ENCODE peak calls at places on chromosomes 5 and 9, in ten cellular contexts. One of them, this sample, is unnamed. For H3K4me1, the result is how much of the 10 kb centered on the place peaks cover.

GRCh38 chr9:136055715-136056545 is 39.2 kb downstream of the NACC2 start:
- DNase-seq in heart left ventricle: peak
- DNase-seq in sigmoid colon: peak
- DNase-seq in naive thymus-derived CD4-positive, alpha-beta T cell: no peak
- DNase-seq in CD4-positive, CD25-positive, alpha-beta regulatory T cell: peak
- DNase-seq in GM23248: no peak
- DNase-seq in left lung: no peak
- DNase-seq in fibroblast of lung: no peak
- DNase-seq in neuronal stem cell: no peak
- DNase-seq in stomach: no peak
- DNase-seq in this sample: no peak

GRCh38 chr5:66554211-66554610 is 42.0 kb upstream of the MAST4 start:
- DNase-seq in left lung: no peak
- DNase-seq in neuronal stem cell: no peak
- DNase-seq in stomach: no peak
- DNase-seq in sigmoid colon: no peak
- DNase-seq in naive thymus-derived CD4-positive, alpha-beta T cell: no peak
- DNase-seq in GM23248: peak
- DNase-seq in fibroblast of lung: peak
- DNase-seq in heart left ventricle: no peak
- DNase-seq in CD4-positive, CD25-positive, alpha-beta regulatory T cell: no peak
- DNase-seq in this sample: no peak

GRCh38 chr5:116654890-116655289 is 80.3 kb upstream of the SEMA6A start:
- DNase-seq in sigmoid colon: no peak
- DNase-seq in left lung: no peak
- DNase-seq in fibroblast of lung: no peak
- DNase-seq in heart left ventricle: no peak
- DNase-seq in naive thymus-derived CD4-positive, alpha-beta T cell: no peak
- DNase-seq in neuronal stem cell: no peak
- DNase-seq in GM23248: no peak
- DNase-seq in CD4-positive, CD25-positive, alpha-beta regulatory T cell: no peak
- DNase-seq in stomach: no peak
- DNase-seq in this sample: no peak

GRCh38 chr5:39948867-39949468 is 524.2 kb upstream of the DAB2 start:
- DNase-seq in GM23248: peak
- DNase-seq in stomach: peak
- DNase-seq in left lung: no peak
- DNase-seq in sigmoid colon: peak
- DNase-seq in heart left ventricle: no peak
- DNase-seq in neuronal stem cell: peak
- DNase-seq in CD4-positive, CD25-positive, alpha-beta regulatory T cell: peak
- DNase-seq in naive thymus-derived CD4-positive, alpha-beta T cell: peak
- DNase-seq in fibroblast of lung: peak
- DNase-seq in this sample: peak

GRCh38 chr5:127011151-127011550 is 19.2 kb downstream of the MARCHF3 start:
- DNase-seq in left lung: no peak
- DNase-seq in sigmoid colon: no peak
- DNase-seq in CD4-positive, CD25-positive, alpha-beta regulatory T cell: no peak
- DNase-seq in GM23248: peak
- DNase-seq in stomach: no peak
- DNase-seq in fibroblast of lung: peak
- DNase-seq in heart left ventricle: no peak
- DNase-seq in neuronal stem cell: no peak
- DNase-seq in naive thymus-derived CD4-positive, alpha-beta T cell: no peak
- DNase-seq in this sample: no peak

GRCh38 chr5:54329731-54330709 is 19.6 kb upstream of the ARL15 start:
- DNase-seq in CD4-positive, CD25-positive, alpha-beta regulatory T cell: no peak
- DNase-seq in stomach: peak
- DNase-seq in heart left ventricle: no peak
- DNase-seq in GM23248: peak
- DNase-seq in sigmoid colon: no peak
- DNase-seq in naive thymus-derived CD4-positive, alpha-beta T cell: no peak
- DNase-seq in neuronal stem cell: no peak
- DNase-seq in left lung: no peak
- DNase-seq in fibroblast of lung: peak
- DNase-seq in this sample: no peak

GRCh38 chr5:97194366-97194765 is 11.3 kb upstream of the RIOK2 start:
- DNase-seq in left lung: no peak
- DNase-seq in CD4-positive, CD25-positive, alpha-beta regulatory T cell: peak
- DNase-seq in naive thymus-derived CD4-positive, alpha-beta T cell: no peak
- DNase-seq in fibroblast of lung: no peak
- DNase-seq in heart left ventricle: no peak
- DNase-seq in stomach: no peak
- DNase-seq in neuronal stem cell: no peak
- DNase-seq in sigmoid colon: no peak
- DNase-seq in GM23248: no peak
- DNase-seq in this sample: no peak

GRCh38 chr9:249025-249424 is 34.4 kb downstream of the DOCK8 start:
- DNase-seq in CD4-positive, CD25-positive, alpha-beta regulatory T cell: no peak
- DNase-seq in neuronal stem cell: no peak
- DNase-seq in GM23248: no peak
- DNase-seq in stomach: no peak
- DNase-seq in fibroblast of lung: no peak
- DNase-seq in sigmoid colon: no peak
- DNase-seq in left lung: no peak
- DNase-seq in heart left ventricle: no peak
- DNase-seq in naive thymus-derived CD4-positive, alpha-beta T cell: no peak
- DNase-seq in this sample: peak

GRCh38 chr5:16616536-16617271 is at the start of gene RETREG1:
- DNase-seq in naive thymus-derived CD4-positive, alpha-beta T cell: peak
- DNase-seq in heart left ventricle: peak
- DNase-seq in GM23248: peak
- DNase-seq in CD4-positive, CD25-positive, alpha-beta regulatory T cell: peak
- DNase-seq in stomach: peak
- DNase-seq in neuronal stem cell: peak
- DNase-seq in left lung: peak
- DNase-seq in fibroblast of lung: peak
- DNase-seq in sigmoid colon: peak
- DNase-seq in this sample: peak

GRCh38 chr5:142134333-142135010 is 25.9 kb downstream of the NDFIP1 start:
- DNase-seq in sigmoid colon: no peak
- DNase-seq in neuronal stem cell: no peak
- DNase-seq in fibroblast of lung: no peak
- DNase-seq in GM23248: no peak
- DNase-seq in heart left ventricle: no peak
- DNase-seq in left lung: no peak
- DNase-seq in CD4-positive, CD25-positive, alpha-beta regulatory T cell: no peak
- DNase-seq in naive thymus-derived CD4-positive, alpha-beta T cell: no peak
- DNase-seq in stomach: no peak
- DNase-seq in this sample: no peak

GRCh38 chr5:153749941-153750340 is 259.5 kb downstream of the GRIA1 start:
- DNase-seq in heart left ventricle: no peak
- DNase-seq in fibroblast of lung: no peak
- DNase-seq in GM23248: peak
- DNase-seq in stomach: no peak
- DNase-seq in sigmoid colon: no peak
- DNase-seq in neuronal stem cell: peak
- DNase-seq in naive thymus-derived CD4-positive, alpha-beta T cell: no peak
- DNase-seq in CD4-positive, CD25-positive, alpha-beta regulatory T cell: no peak
- DNase-seq in left lung: no peak
- DNase-seq in this sample: no peak

DNA sequence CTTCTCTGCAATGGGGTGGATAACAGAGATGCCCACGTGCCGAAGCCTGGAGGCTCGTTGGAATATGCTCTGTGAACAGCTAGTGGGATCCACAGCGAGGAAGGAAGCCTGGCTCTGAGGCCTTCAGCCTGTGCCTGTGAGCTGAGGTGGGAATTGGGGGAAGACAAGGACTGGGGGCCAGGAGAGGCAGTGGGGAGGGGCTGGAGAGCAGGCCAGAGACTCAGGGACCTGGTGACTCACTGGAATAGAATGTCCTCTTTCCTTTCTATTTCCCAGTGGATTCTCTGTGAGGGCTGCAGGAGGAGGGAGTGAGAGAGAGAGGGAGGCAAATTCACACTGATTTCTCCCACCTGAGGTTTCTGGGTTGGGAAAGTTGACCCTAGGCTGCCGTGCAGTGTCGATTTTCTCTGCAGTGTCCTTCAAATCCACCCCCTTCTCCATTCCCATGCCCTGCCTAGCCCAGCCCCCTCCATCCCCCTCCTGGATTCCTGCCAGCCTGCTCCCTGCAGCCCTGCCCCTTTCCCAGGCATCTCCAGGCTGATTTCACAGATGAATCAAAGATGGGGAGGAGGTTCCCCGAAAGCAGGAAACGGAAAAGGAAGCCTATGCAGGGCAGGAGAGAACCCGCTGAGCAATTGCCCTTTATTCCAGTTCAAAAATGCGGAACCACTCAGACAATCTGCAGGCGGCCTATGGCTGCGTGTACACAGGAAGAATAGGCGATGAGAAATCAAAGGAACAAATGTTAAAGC is 1.4 kb upstream of the SPAAR start:
- DNase-seq in heart left ventricle: peak
- DNase-seq in neuronal stem cell: peak
- DNase-seq in CD4-positive, CD25-positive, alpha-beta regulatory T cell: no peak
- DNase-seq in GM23248: peak
- DNase-seq in sigmoid colon: peak
- DNase-seq in stomach: peak
- DNase-seq in left lung: peak
- DNase-seq in fibroblast of lung: peak
- DNase-seq in naive thymus-derived CD4-positive, alpha-beta T cell: peak
- DNase-seq in this sample: no peak
- H3K4me3 ChIP-seq in heart left ventricle: peak
- H3K4me3 ChIP-seq in neuronal stem cell: no peak
- H3K4me3 ChIP-seq in CD4-positive, CD25-positive, alpha-beta regulatory T cell: no peak
- H3K4me3 ChIP-seq in GM23248: peak
- H3K4me3 ChIP-seq in sigmoid colon: peak
- H3K4me3 ChIP-seq in stomach: peak
- H3K4me3 ChIP-seq in left lung: no peak
- H3K4me3 ChIP-seq in fibroblast of lung: peak
- H3K4me3 ChIP-seq in naive thymus-derived CD4-positive, alpha-beta T cell: no peak
- H3K4me3 ChIP-seq in this sample: no peak

DNA sequence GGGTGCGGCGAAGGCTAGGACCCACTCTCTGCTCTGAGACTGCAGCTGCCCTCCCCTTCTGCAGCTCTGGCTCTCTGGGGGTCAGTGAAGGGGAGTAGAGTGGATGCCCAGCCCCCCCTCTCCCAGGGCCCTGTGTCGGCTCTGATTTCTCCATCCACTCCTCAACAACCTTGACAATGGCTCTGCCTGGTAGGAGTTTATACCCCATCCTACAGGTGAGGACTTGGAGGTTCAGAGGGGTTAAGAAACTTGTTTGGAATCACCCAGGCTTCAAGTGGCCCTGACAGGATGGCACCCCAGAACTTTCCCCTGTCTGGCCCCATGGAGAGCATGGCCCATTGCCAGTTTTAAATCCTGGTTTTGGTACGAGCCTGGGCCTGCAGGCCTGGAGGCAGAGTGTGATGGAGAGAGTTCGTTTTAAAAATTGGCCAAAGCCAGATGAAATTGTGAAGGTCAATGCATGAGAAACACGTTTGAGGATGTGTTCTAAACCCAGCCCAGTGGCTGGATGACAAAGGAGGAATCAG is 22.3 kb downstream of the NCS1 start:
- DNase-seq in naive thymus-derived CD4-positive, alpha-beta T cell: no peak
- DNase-seq in heart left ventricle: no peak
- DNase-seq in sigmoid colon: no peak
- DNase-seq in left lung: no peak
- DNase-seq in CD4-positive, CD25-positive, alpha-beta regulatory T cell: no peak
- DNase-seq in neuronal stem cell: no peak
- DNase-seq in GM23248: no peak
- DNase-seq in fibroblast of lung: no peak
- DNase-seq in stomach: no peak
- DNase-seq in this sample: peak
- H3K27ac ChIP-seq in naive thymus-derived CD4-positive, alpha-beta T cell: no peak
- H3K27ac ChIP-seq in heart left ventricle: no peak
- H3K27ac ChIP-seq in sigmoid colon: peak
- H3K27ac ChIP-seq in left lung: no peak
- H3K27ac ChIP-seq in CD4-positive, CD25-positive, alpha-beta regulatory T cell: no peak
- H3K27ac ChIP-seq in neuronal stem cell: no peak
- H3K27ac ChIP-seq in GM23248: no peak
- H3K27ac ChIP-seq in fibroblast of lung: no peak
- H3K27ac ChIP-seq in stomach: peak
- H3K27ac ChIP-seq in this sample: no peak

GRCh38 chr5:72154076-72154756 is 46.9 kb downstream of the MAP1B start:
- DNase-seq in stomach: peak
- DNase-seq in GM23248: no peak
- DNase-seq in fibroblast of lung: no peak
- DNase-seq in CD4-positive, CD25-positive, alpha-beta regulatory T cell: no peak
- DNase-seq in neuronal stem cell: no peak
- DNase-seq in left lung: no peak
- DNase-seq in sigmoid colon: no peak
- DNase-seq in naive thymus-derived CD4-positive, alpha-beta T cell: no peak
- DNase-seq in heart left ventricle: no peak
- DNase-seq in this sample: no peak
- H3K4me1 ChIP-seq in stomach: half or more
- H3K4me1 ChIP-seq in GM23248: half or more
- H3K4me1 ChIP-seq in fibroblast of lung: under half
- H3K4me1 ChIP-seq in CD4-positive, CD25-positive, alpha-beta regulatory T cell: under half
- H3K4me1 ChIP-seq in neuronal stem cell: under half
- H3K4me1 ChIP-seq in left lung: under half
- H3K4me1 ChIP-seq in sigmoid colon: under half
- H3K4me1 ChIP-seq in naive thymus-derived CD4-positive, alpha-beta T cell: under half
- H3K4me1 ChIP-seq in heart left ventricle: under half
- H3K4me1 ChIP-seq in this sample: under half

GRCh38 chr5:84290161-84290560 is 94.5 kb downstream of the EDIL3 start:
- DNase-seq in sigmoid colon: no peak
- DNase-seq in CD4-positive, CD25-positive, alpha-beta regulatory T cell: no peak
- DNase-seq in fibroblast of lung: peak
- DNase-seq in left lung: no peak
- DNase-seq in naive thymus-derived CD4-positive, alpha-beta T cell: no peak
- DNase-seq in GM23248: no peak
- DNase-seq in stomach: no peak
- DNase-seq in neuronal stem cell: no peak
- DNase-seq in heart left ventricle: no peak
- DNase-seq in this sample: no peak
- H3K4me3 ChIP-seq in sigmoid colon: no peak
- H3K4me3 ChIP-seq in CD4-positive, CD25-positive, alpha-beta regulatory T cell: no peak
- H3K4me3 ChIP-seq in fibroblast of lung: no peak
- H3K4me3 ChIP-seq in left lung: no peak
- H3K4me3 ChIP-seq in naive thymus-derived CD4-positive, alpha-beta T cell: no peak
- H3K4me3 ChIP-seq in GM23248: no peak
- H3K4me3 ChIP-seq in stomach: no peak
- H3K4me3 ChIP-seq in neuronal stem cell: no peak
- H3K4me3 ChIP-seq in heart left ventricle: no peak
- H3K4me3 ChIP-seq in this sample: no peak

GRCh38 chr5:167294861-167295685 is 996.4 kb upstream of the WWC1 start:
- DNase-seq in fibroblast of lung: peak
- DNase-seq in stomach: no peak
- DNase-seq in naive thymus-derived CD4-positive, alpha-beta T cell: no peak
- DNase-seq in CD4-positive, CD25-positive, alpha-beta regulatory T cell: no peak
- DNase-seq in left lung: no peak
- DNase-seq in sigmoid colon: no peak
- DNase-seq in heart left ventricle: no peak
- DNase-seq in neuronal stem cell: no peak
- DNase-seq in GM23248: peak
- DNase-seq in this sample: no peak
- H3K27ac ChIP-seq in fibroblast of lung: peak
- H3K27ac ChIP-seq in stomach: no peak
- H3K27ac ChIP-seq in naive thymus-derived CD4-positive, alpha-beta T cell: no peak
- H3K27ac ChIP-seq in CD4-positive, CD25-positive, alpha-beta regulatory T cell: no peak
- H3K27ac ChIP-seq in left lung: no peak
- H3K27ac ChIP-seq in sigmoid colon: no peak
- H3K27ac ChIP-seq in heart left ventricle: no peak
- H3K27ac ChIP-seq in neuronal stem cell: peak
- H3K27ac ChIP-seq in GM23248: peak
- H3K27ac ChIP-seq in this sample: no peak

GRCh38 chr5:14107536-14107935 is 35.6 kb upstream of the TRIO start:
- DNase-seq in fibroblast of lung: no peak
- DNase-seq in left lung: no peak
- DNase-seq in sigmoid colon: no peak
- DNase-seq in neuronal stem cell: no peak
- DNase-seq in CD4-positive, CD25-positive, alpha-beta regulatory T cell: peak
- DNase-seq in GM23248: peak
- DNase-seq in heart left ventricle: no peak
- DNase-seq in naive thymus-derived CD4-positive, alpha-beta T cell: no peak
- DNase-seq in stomach: no peak
- DNase-seq in this sample: no peak
- H3K4me1 ChIP-seq in fibroblast of lung: under half
- H3K4me1 ChIP-seq in left lung: under half
- H3K4me1 ChIP-seq in sigmoid colon: under half
- H3K4me1 ChIP-seq in neuronal stem cell: under half
- H3K4me1 ChIP-seq in CD4-positive, CD25-positive, alpha-beta regulatory T cell: under half
- H3K4me1 ChIP-seq in GM23248: half or more
- H3K4me1 ChIP-seq in heart left ventricle: under half
- H3K4me1 ChIP-seq in naive thymus-derived CD4-positive, alpha-beta T cell: under half
- H3K4me1 ChIP-seq in stomach: under half
- H3K4me1 ChIP-seq in this sample: under half